ENCODE peak calls at places on chromosomes 11 and 22, in eight cellular contexts. V, Z, T, N, R, Q, W and G are unnamed samples.

GRCh38 chr11:84886344-84886743 is 740.8 kb downstream of the DLG2 start:
- DNase-seq in N (peak; percentile 40), T (no peak), R (no peak), W (no peak), Z (no peak), Q (no peak), V (no peak), G (no peak)

GRCh38 chr11:123429851-123430735 is at the start of gene GRAMD1B:
- DNase-seq in W (no peak), T (no peak), Z (peak; percentile 15), V (no peak), N (peak; percentile 90), R (peak; percentile 54), Q (peak; percentile 55), G (peak; percentile 46)

GRCh38 chr22:17972385-17973181 is 51.8 kb downstream of the MICAL3 start:
- DNase-seq in Z (no peak), W (no peak), T (no peak), N (peak; percentile 85), Q (no peak), R (no peak), V (peak; percentile 43), G (no peak)

GRCh38 chr11:47306484-47306844 is 36.5 kb downstream of the MADD start:
- DNase-seq in R (no peak), V (no peak), W (no peak), Q (no peak), N (no peak), T (no peak), Z (no peak), G (no peak)

GRCh38 chr11:103624708-103625623 is 411.5 kb upstream of the DDI1 start:
- DNase-seq in T (no peak), Q (no peak), R (no peak), N (peak; percentile 98), V (no peak), Z (no peak), W (no peak), G (no peak)

GRCh38 chr11:13134886-13135285 is 125.8 kb downstream of the RASSF10 start:
- DNase-seq in T (no peak), V (no peak), Q (no peak), W (no peak), N (no peak), Z (no peak), R (no peak), G (no peak)

GRCh38 chr11:35623708-35624168 is 5.5 kb downstream of the FJX1 start:
- DNase-seq in N (peak; percentile 94), W (no peak), V (no peak), Z (no peak), Q (no peak), T (no peak), R (no peak), G (no peak)

GRCh38 chr11:79080506-79080905 is 360.3 kb downstream of the TENM4 start:
- DNase-seq in R (no peak), N (peak; percentile 22), Z (no peak), W (no peak), V (no peak), T (no peak), Q (no peak), G (no peak)

GRCh38 chr22:39734866-39735265 is 158.7 kb downstream of the ENTHD1 start:
- DNase-seq in V (no peak), R (no peak), N (no peak), W (no peak), T (no peak), Q (no peak), Z (no peak), G (no peak)

GRCh38 chr11:10925149-10925926 is 67.5 kb upstream of the ZBED5 start:
- DNase-seq in W (no peak), Q (no peak), T (no peak), R (no peak), Z (no peak), V (no peak), N (no peak), G (no peak)

GRCh38 chr22:43883012-43883661 is 8.7 kb downstream of the PNPLA5 start:
- DNase-seq in W (peak; percentile 54), Q (no peak), V (peak; percentile 26), T (peak; percentile 73), R (peak; percentile 65), Z (no peak), N (peak; percentile 81), G (peak; percentile 78)

GRCh38 chr11:111561801-111562325 is 21.3 kb downstream of the LAYN start:
- DNase-seq in R (peak; percentile 29), N (peak; percentile 86), W (no peak), Z (no peak), Q (no peak), T (no peak), V (no peak), G (no peak)

GRCh38 chr22:45318558-45319318 is 9.0 kb downstream of the FAM118A start:
- DNase-seq in N (peak; percentile 70), Q (no peak), T (no peak), R (no peak), Z (no peak), W (no peak), V (no peak), G (no peak)

GRCh38 chr11:68950268-68950667 is 30.5 kb downstream of the MRGPRD start:
- DNase-seq in T (peak; percentile 54), N (no peak), W (no peak), V (no peak), Q (no peak), R (no peak), Z (no peak), G (no peak)

GRCh38 chr11:42593426-42593825 is 718.4 kb upstream of the API5 start:
- DNase-seq in T (no peak), R (no peak), Q (no peak), N (no peak), W (no peak), V (no peak), Z (no peak), G (no peak)

GRCh38 chr11:57375490-57375889 is 5.5 kb downstream of the PRG3 start:
- DNase-seq in N (no peak), Q (no peak), W (no peak), V (no peak), Z (no peak), T (no peak), R (no peak), G (no peak)

GRCh38 chr22:17744430-17744829 is 29.8 kb downstream of the BID start:
- DNase-seq in W (no peak), Q (no peak), Z (no peak), T (no peak), N (no peak), V (no peak), R (no peak), G (no peak)

GRCh38 chr22:30348837-30349236 is 7.9 kb downstream of the SF3A1 start:
- DNase-seq in V (no peak), Z (no peak), T (no peak), Q (no peak), N (no peak), W (no peak), R (no peak), G (no peak)

GRCh38 chr11:3158131-3158591 is 6.9 kb downstream of the OSBPL5 start:
- DNase-seq in R (no peak), W (peak; percentile 54), Q (no peak), V (no peak), T (no peak), N (no peak), Z (no peak), G (no peak)

GRCh38 chr22:45970709-45971388 is 6.1 kb downstream of the WNT7B start:
- DNase-seq in W (no peak), T (no peak), R (no peak), Z (no peak), Q (no peak), N (peak; percentile 47), V (no peak), G (no peak)

GRCh38 chr11:88533001-88533400 is 195.5 kb upstream of the CTSC start:
- DNase-seq in R (no peak), N (no peak), Z (no peak), T (no peak), Q (no peak), V (no peak), W (no peak), G (no peak)

GRCh38 chr22:16559056-16559955 is 33.3 kb downstream of the CCT8L2 start:
- DNase-seq in N (no peak), T (no peak), V (no peak), W (no peak), Q (no peak), Z (no peak), R (no peak), G (no peak)
- H3K27ac ChIP-seq in N (no peak overlapping the region), T (no peak overlapping the region), V (no peak overlapping the region), W (no peak overlapping the region), Q (no peak overlapping the region), Z (no peak overlapping the region), R (no peak overlapping the region), G (no peak overlapping the region)

GRCh38 chr11:8692417-8692816 is 9.8 kb downstream of the RPL27A start:
- DNase-seq in V (peak; percentile 10), T (no peak), N (no peak), R (no peak), W (no peak), Q (no peak), Z (peak; percentile 2), G (no peak)
- TF ChIP-seq POLR2A in V (no peak), T (peak; percentile 19), N (no peak), R (peak; percentile 18), W (no peak), Q (no peak), Z (no peak), G (no peak)

DNA sequence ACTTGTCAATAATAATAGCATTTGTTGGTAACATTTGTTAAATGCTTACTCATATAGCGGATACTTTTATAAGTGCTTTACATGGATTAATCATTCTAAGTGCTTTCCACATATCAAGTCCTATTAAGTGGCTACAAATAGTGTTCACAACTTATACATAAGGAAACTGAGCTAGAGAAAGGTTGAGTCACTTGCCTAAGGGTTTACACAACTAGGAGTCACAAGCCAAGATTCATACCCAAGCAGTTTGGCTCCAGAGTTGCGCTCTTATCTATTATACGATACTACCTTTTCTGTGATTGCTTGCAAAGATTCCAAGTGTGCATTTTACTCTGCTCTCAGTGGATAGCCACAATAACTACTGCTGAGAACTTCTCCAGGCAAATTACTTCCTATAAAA is 215.9 kb upstream of the CCDC90B start:
- DNase-seq in T (no peak), Z (no peak), R (no peak), Q (no peak), V (no peak), N (no peak), W (no peak), G (no peak)
- H3K27ac ChIP-seq in T (no peak overlapping the region), Z (no peak overlapping the region), R (no peak overlapping the region), Q (no peak overlapping the region), V (no peak overlapping the region), N (no peak overlapping the region), W (no peak overlapping the region), G (no peak overlapping the region)

DNA sequence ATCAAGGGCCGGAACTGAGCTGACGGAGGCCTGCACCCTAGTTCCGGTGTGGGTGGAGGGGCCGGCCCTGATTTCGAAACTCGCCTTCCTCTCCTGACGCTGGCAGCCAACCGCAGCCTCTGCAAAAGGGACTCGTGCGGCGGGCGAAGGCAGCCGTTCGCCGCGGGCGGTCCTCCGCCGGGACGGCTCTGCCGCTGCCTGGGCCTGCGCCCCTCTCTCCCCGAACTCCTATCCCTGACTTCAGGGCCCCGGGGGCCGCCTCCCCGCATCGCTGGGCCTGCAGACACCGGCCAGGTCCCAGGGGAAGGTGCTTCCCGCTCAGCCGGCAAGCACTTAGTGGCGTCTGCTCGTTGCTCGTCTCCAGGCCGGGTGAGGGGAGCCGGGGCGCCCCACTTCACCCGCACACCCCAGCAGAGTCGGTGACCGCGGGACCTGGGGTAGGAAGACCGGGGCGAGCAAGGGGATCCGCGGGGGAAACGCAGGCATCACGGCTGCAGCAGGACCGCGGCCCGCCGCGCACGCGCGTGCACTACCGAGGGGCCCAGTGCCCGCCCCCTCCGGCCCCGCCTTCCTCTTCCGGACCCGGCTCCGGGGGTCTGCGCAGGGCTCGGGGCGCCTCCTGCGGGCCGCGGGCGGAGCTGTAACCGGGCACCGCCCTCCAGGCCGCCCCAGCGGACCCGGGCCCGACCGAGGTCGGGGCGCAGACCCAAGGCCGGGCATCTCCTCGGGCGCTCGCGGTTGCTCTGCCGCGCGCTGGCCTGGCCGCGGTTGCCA is 464 bp upstream of the ANKRD13D start:
- DNase-seq in Z (peak; percentile 88), W (peak; percentile 96), N (peak; percentile 88), T (peak; percentile 94), V (peak; percentile 79), R (no peak), Q (peak; percentile 91), G (peak; percentile 89)
- TF ChIP-seq POLR2A in Z (peak; percentile 74), W (peak; percentile 58), N (peak; percentile 85), T (peak; percentile 91), V (peak; percentile 20), R (peak; percentile 61), Q (peak; percentile 48), G (no peak)